ENCODE peak calls at places on chromosomes 2 and 18, in nine cellular contexts. D is upper lobe of left lung, Z is lower leg skin, Y is lung, P is glutamatergic neuron, K is astrocyte of the spinal cord, C is mucosa of descending colon, T is adrenal gland, B is coronary artery. H is an unnamed sample.

GRCh38 chr2:54824582-54824981 is 101.1 kb downstream of the EML6 start:
- DNase-seq in D (no peak), Z (no peak), Y (no peak), P (no peak), K (no peak), C (no peak), T (no peak), B (no peak), H (no peak)

GRCh38 chr2:165469417-165469816 is at the start of gene CSRNP3:
- DNase-seq in D (no peak), Z (peak), Y (peak), P (peak), K (peak), C (peak), T (peak), B (peak), H (peak)

GRCh38 chr2:112938904-112939303 is 27.9 kb downstream of the IL37 start:
- DNase-seq in D (no peak), Z (no peak), Y (no peak), P (no peak), K (peak), C (no peak), T (no peak), B (no peak), H (peak)

GRCh38 chr2:53987336-53987921 is 16.6 kb upstream of the PSME4 start:
- DNase-seq in D (no peak), Z (no peak), Y (peak), P (no peak), K (peak), C (no peak), T (no peak), B (no peak), H (no peak)

GRCh38 chr2:69989422-69990128 is 28.1 kb upstream of the ASPRV1 start:
- DNase-seq in D (no peak), Z (no peak), Y (no peak), P (no peak), K (no peak), C (peak), T (no peak), B (no peak), H (no peak)

GRCh38 chr2:223815186-223815883 is 22.0 kb downstream of the AP1S3 start:
- DNase-seq in D (no peak), Z (no peak), Y (no peak), P (no peak), K (peak), C (no peak), T (no peak), B (no peak), H (peak)

GRCh38 chr2:223969856-223970255 is 12.6 kb downstream of the MRPL44 start:
- DNase-seq in D (no peak), Z (no peak), Y (no peak), P (no peak), K (no peak), C (no peak), T (no peak), B (no peak), H (no peak)

GRCh38 chr2:230929381-230930148 is 4.5 kb upstream of the GPR55 start:
- DNase-seq in D (no peak), Z (no peak), Y (no peak), P (no peak), K (no peak), C (peak), T (no peak), B (peak), H (no peak)

DNA sequence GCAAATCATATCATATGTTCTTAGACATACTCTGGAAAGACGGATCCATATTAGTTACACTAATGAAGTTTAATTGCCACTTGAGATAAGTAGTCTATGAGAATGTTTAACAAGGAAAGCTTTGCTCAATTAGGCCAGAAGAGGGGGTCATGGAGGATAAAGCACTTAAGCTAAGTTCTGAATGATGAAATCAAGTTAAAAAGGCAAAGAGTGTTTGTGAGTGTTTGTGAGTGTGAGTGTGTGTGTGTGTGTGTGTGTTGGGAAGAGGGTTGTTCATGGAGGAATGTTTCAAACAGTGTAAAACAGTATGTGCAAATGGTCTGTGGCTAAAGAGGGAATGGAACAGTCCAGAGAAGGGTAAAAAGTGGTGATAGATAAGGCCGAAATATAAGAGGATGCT is 360.9 kb downstream of the ERBB4 start:
- DNase-seq in D (no peak), Z (no peak), Y (no peak), P (no peak), K (no peak), C (no peak), T (no peak), B (no peak), H (no peak)
- TF ChIP-seq CTCF in D (no peak), Z (no peak), Y (no peak), P (no peak), K (no peak), C (no peak), T (no peak), B (no peak), H (peak)

GRCh38 chr2:134372611-134373131 is 118.8 kb downstream of the MGAT5 start:
- DNase-seq in D (no peak), Z (peak), Y (no peak), P (no peak), K (peak), C (no peak), T (no peak), B (no peak), H (no peak)

GRCh38 chr2:134377730-134378129 is 123.9 kb downstream of the MGAT5 start:
- DNase-seq in D (no peak), Z (no peak), Y (no peak), P (no peak), K (no peak), C (no peak), T (no peak), B (no peak), H (no peak)

GRCh38 chr2:134379293-134379692 is 125.4 kb downstream of the MGAT5 start:
- DNase-seq in D (no peak), Z (no peak), Y (no peak), P (no peak), K (no peak), C (no peak), T (no peak), B (no peak), H (no peak)

GRCh38 chr2:134379722-134380121 is 125.8 kb downstream of the MGAT5 start:
- DNase-seq in D (no peak), Z (no peak), Y (no peak), P (no peak), K (no peak), C (no peak), T (no peak), B (no peak), H (no peak)

GRCh38 chr2:134375935-134376334 is 122.1 kb downstream of the MGAT5 start:
- DNase-seq in D (no peak), Z (no peak), Y (no peak), P (peak), K (peak), C (peak), T (peak), B (no peak), H (no peak)
- TF ChIP-seq CTCF in D (no peak), Z (no peak), Y (no peak), P (no peak), K (peak), C (no peak), T (no peak), B (no peak), H (peak)

DNA sequence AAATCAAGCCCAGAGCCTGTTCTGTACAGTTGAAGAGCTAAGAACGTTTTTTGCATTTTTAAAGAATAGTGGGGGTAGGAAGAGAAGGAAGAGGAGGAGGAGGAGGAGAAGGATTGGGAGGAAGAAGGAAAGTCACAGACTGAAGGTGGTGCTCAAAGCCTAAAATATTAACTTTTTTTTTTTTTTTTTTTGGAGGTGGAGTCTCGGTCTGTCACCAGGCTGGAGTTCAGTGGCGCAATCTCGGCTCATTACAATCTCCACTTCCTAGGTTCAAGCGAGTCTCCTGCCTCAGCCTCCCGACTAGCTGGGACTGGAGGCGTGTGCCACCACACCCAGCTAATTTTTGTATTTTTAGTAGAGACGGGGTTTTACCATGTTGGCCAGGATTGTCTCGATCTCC is 18.3 kb upstream of the KLHL29 start:
- DNase-seq in D (no peak), Z (no peak), Y (no peak), P (no peak), K (no peak), C (no peak), T (no peak), B (no peak), H (no peak)
- TF ChIP-seq CTCF in D (no peak), Z (no peak), Y (no peak), P (no peak), K (no peak), C (no peak), T (peak), B (no peak), H (no peak)

DNA sequence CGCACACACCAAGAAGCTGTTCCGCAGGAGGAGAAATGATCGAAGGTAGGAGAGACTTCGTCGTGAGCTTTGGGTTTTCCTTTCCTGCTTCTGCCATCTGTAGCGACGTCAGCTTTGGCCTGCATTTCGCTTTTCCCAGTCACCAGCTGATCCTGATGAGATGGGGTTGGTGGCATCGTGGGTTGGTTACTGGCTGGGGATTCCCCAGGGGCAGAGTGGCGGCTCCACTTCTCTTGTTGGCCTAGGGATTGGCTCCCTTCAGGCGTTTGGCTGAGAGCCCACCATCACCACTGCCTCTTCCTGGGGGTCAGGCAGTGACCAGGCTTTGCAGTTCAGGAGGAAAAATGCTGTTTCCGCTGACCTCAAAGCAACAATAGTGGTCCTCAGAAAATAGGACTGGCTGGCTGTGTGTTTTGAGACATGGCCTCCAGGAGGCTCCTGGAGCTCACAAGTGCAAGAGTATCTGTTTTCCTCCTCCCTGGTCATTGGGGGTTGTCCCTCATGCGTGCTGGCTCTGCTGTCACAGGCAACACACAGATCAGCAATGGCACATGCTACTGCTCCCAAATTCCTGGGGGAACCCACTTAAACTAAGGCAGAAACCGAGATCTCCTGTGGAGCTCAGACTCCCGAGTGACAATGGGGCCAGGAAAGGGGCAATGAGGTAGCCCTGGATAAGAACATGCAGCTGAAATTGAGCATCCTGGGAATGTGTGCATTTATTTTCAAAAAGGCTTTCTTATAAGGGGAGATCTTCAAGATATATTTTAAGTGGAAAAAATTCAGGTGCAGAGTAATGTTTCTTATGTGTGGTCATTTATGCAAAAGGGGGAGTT is 173.0 kb downstream of the CTIF start:
- DNase-seq in D (no peak), Z (no peak), Y (no peak), P (no peak), K (peak), C (no peak), T (peak), B (no peak), H (no peak)
- TF ChIP-seq CTCF in D (no peak), Z (no peak), Y (no peak), P (no peak), K (peak), C (no peak), T (no peak), B (peak), H (peak)

GRCh38 chr2:232508246-232508645 is 11.9 kb upstream of the PRSS56 start:
- DNase-seq in D (no peak), Z (no peak), Y (no peak), P (no peak), K (no peak), C (no peak), T (no peak), B (no peak), H (no peak)
- TF ChIP-seq CTCF in D (no peak), Z (no peak), Y (no peak), P (no peak), K (no peak), C (no peak), T (no peak), B (no peak), H (no peak)

GRCh38 chr2:234593636-234594035 is 96.8 kb upstream of the ARL4C start:
- DNase-seq in D (no peak), Z (no peak), Y (no peak), P (no peak), K (peak), C (no peak), T (no peak), B (no peak), H (no peak)
- TF ChIP-seq CTCF in D (no peak), Z (no peak), Y (no peak), P (no peak), K (no peak), C (no peak), T (no peak), B (no peak), H (no peak)

H was measured in retinal pigment epithelial cell.